ENCODE peak calls at places on chromosomes 6 and 20, in four cellular contexts. W, A, B and I are unnamed samples.

GRCh38 chr20:59165794-59166709 is 2.4 kb downstream of the ZNF831 start:
- DNase-seq in B (no peak), W (no peak), A (no peak), I (no peak)

GRCh38 chr6:96153775-96154174 is 138.0 kb downstream of the FUT9 start:
- DNase-seq in A (no peak), B (no peak), W (no peak), I (no peak)

GRCh38 chr20:34220581-34220980 is 20.6 kb upstream of the ASIP start:
- DNase-seq in W (peak), B (no peak), A (no peak), I (no peak)

GRCh38 chr20:61442075-61442670 is 190.1 kb downstream of the CDH4 start:
- DNase-seq in W (no peak), A (no peak), B (no peak), I (peak)

GRCh38 chr6:146578054-146578453 is 20.7 kb upstream of the ADGB start:
- DNase-seq in W (peak), A (no peak), B (no peak), I (no peak)

GRCh38 chr6:21823371-21823770 is 229.8 kb downstream of the SOX4 start:
- DNase-seq in A (no peak), B (no peak), W (no peak), I (no peak)

GRCh38 chr20:7692478-7692877 is 247.8 kb downstream of the HAO1 start:
- DNase-seq in W (no peak), B (no peak), A (no peak), I (no peak)

GRCh38 chr6:36297511-36297910 is 27.7 kb downstream of the PNPLA1 start:
- DNase-seq in A (no peak), W (no peak), B (no peak), I (no peak)

GRCh38 chr20:34922654-34923381 is 32.8 kb downstream of the GSS start:
- DNase-seq in W (no peak), B (no peak), A (peak), I (peak)

GRCh38 chr6:16305246-16305725 is 66.9 kb downstream of the GMPR start:
- DNase-seq in B (no peak), W (no peak), A (no peak), I (no peak)

GRCh38 chr6:84688187-84688878 is 76.1 kb downstream of the TBX18 start:
- DNase-seq in B (no peak), A (peak), W (no peak), I (no peak)

GRCh38 chr20:56343861-56344381 is 14.9 kb upstream of the FAM210B start:
- DNase-seq in B (no peak), A (no peak), W (no peak), I (peak)

GRCh38 chr6:31401403-31401802 is 2.0 kb upstream of the MICA start:
- DNase-seq in B (peak), A (peak), W (peak), I (no peak)

GRCh38 chr6:31131595-31131994 is 7.3 kb downstream of the PSORS1C2 start:
- DNase-seq in B (no peak), A (no peak), W (no peak), I (no peak)

GRCh38 chr20:57586943-57587277 is 26.0 kb downstream of the PCK1 start:
- DNase-seq in A (no peak), B (no peak), W (no peak), I (peak)